ENCODE peak calls at places on chromosomes 13 and 19, in seven cellular contexts. Y is GM12878, P is hepatocyte, F is OCI-LY7, N is PC-3, Z is IMR-90, H is GM23338. Q is an unnamed sample.

GRCh38 chr13:75713852-75714251 is 77.7 kb downstream of the LMO7 start:
- DNase-seq in Y (no peak), P (no peak), F (no peak), N (no peak), Z (no peak), H (no peak), Q (no peak)

GRCh38 chr19:19171110-19171672 is 1.1 kb upstream of the MEF2B start:
- DNase-seq in Y (no peak), P (no peak), F (no peak), N (no peak), Z (no peak), H (no peak), Q (no peak)

GRCh38 chr13:28574617-28575142 is 79.8 kb upstream of the FLT1 start:
- DNase-seq in Y (peak), P (peak), F (peak), N (peak), Z (peak), H (no peak), Q (peak)

GRCh38 chr19:18225702-18226468 is at the start of gene PDE4C:
- DNase-seq in Y (no peak), P (no peak), F (no peak), N (no peak), Z (no peak), H (peak), Q (no peak)

GRCh38 chr19:31338069-31338767 is 11.0 kb downstream of the TSHZ3 start:
- DNase-seq in Y (no peak), P (peak), F (peak), N (no peak), Z (peak), H (peak), Q (peak)

GRCh38 chr19:10142701-10143375 is 23.1 kb upstream of the EIF3G start:
- DNase-seq in Y (no peak), P (no peak), F (no peak), N (no peak), Z (no peak), H (no peak), Q (no peak)

GRCh38 chr13:93473441-93474270 is 247.0 kb downstream of the GPC6 start:
- DNase-seq in Y (no peak), P (no peak), F (no peak), N (no peak), Z (peak), H (no peak), Q (peak)

GRCh38 chr19:720691-721160 is 12.0 kb downstream of the PALM start:
- DNase-seq in Y (no peak), P (no peak), F (no peak), N (no peak), Z (no peak), H (peak), Q (no peak)

GRCh38 chr13:47499358-47500150 is 501.5 kb downstream of the SUCLA2 start:
- DNase-seq in Y (no peak), P (peak), F (no peak), N (peak), Z (peak), H (no peak), Q (peak)

GRCh38 chr13:73945871-73946270 is 188.3 kb downstream of the KLF12 start:
- DNase-seq in Y (no peak), P (no peak), F (no peak), N (no peak), Z (no peak), H (peak), Q (peak)

GRCh38 chr13:77519808-77520207 is 15.7 kb upstream of the SCEL start:
- DNase-seq in Y (no peak), P (no peak), F (no peak), N (peak), Z (no peak), H (no peak), Q (no peak)

GRCh38 chr19:6233051-6233826 is 46.5 kb downstream of the MLLT1 start:
- DNase-seq in Y (no peak), P (no peak), F (no peak), N (no peak), Z (peak), H (no peak), Q (peak)

GRCh38 chr13:80524447-80525215 is 183.7 kb upstream of the SPRY2 start:
- DNase-seq in Y (no peak), P (no peak), F (no peak), N (no peak), Z (no peak), H (no peak), Q (peak)

GRCh38 chr19:35044317-35045117 is 3.0 kb downstream of the HPN start:
- DNase-seq in Y (no peak), P (peak), F (peak), N (peak), Z (peak), H (peak), Q (peak)

GRCh38 chr19:44539236-44539819 is 9.9 kb upstream of the CEACAM20 start:
- DNase-seq in Y (no peak), P (no peak), F (no peak), N (peak), Z (peak), H (no peak), Q (no peak)

GRCh38 chr19:38251564-38252051 is 4.6 kb downstream of the PPP1R14A start:
- DNase-seq in Y (no peak), P (peak), F (no peak), N (no peak), Z (no peak), H (peak), Q (peak)

GRCh38 chr13:46495647-46496046 is 57.3 kb upstream of the LRCH1 start:
- DNase-seq in Y (no peak), P (no peak), F (no peak), N (no peak), Z (no peak), H (no peak), Q (no peak)

GRCh38 chr13:30705672-30706071 is 29.7 kb upstream of the ALOX5AP start:
- DNase-seq in Y (no peak), P (peak), F (no peak), N (peak), Z (no peak), H (no peak), Q (no peak)

GRCh38 chr13:102817907-102818306 is 19.0 kb downstream of the BIVM start:
- DNase-seq in Y (no peak), P (no peak), F (no peak), N (no peak), Z (no peak), H (no peak), Q (peak)

GRCh38 chr13:112455476-112456059 is 79.4 kb downstream of the SPACA7 start:
- DNase-seq in Y (no peak), P (no peak), F (no peak), N (no peak), Z (no peak), H (no peak), Q (no peak)

GRCh38 chr13:114062754-114063153 is 69.7 kb downstream of the RASA3 start:
- DNase-seq in Y (no peak), P (no peak), F (no peak), N (no peak), Z (no peak), H (no peak), Q (no peak)

GRCh38 chr13:106990594-106990993 is 422.7 kb upstream of the ARGLU1 start:
- DNase-seq in Y (no peak), P (no peak), F (no peak), N (no peak), Z (peak), H (no peak), Q (peak)

GRCh38 chr13:80338781-80339577 is 1.9 kb downstream of the SPRY2 start:
- DNase-seq in Y (no peak), P (peak), F (no peak), N (peak), Z (peak), H (peak), Q (peak)

GRCh38 chr19:45469835-45470146 is 2.0 kb downstream of the FOSB start:
- DNase-seq in Y (no peak), P (no peak), F (peak), N (no peak), Z (no peak), H (peak), Q (no peak)

GRCh38 chr19:41214161-41214560 is 4.9 kb upstream of the AXL start:
- DNase-seq in Y (no peak), P (no peak), F (no peak), N (no peak), Z (no peak), H (no peak), Q (no peak)

GRCh38 chr13:29884671-29885424 is 34.4 kb upstream of the UBL3 start:
- DNase-seq in Y (no peak), P (no peak), F (no peak), N (no peak), Z (peak), H (peak), Q (peak)

GRCh38 chr19:11096210-11096841 is 7.1 kb downstream of the LDLR start:
- DNase-seq in Y (peak), P (no peak), F (no peak), N (peak), Z (peak), H (no peak), Q (peak)

GRCh38 chr19:35135389-35135909 is 590 bp upstream of the LGI4 start:
- DNase-seq in Y (no peak), P (peak), F (peak), N (peak), Z (peak), H (peak), Q (peak)

GRCh38 chr19:19900124-19900523 is 622 bp upstream of the ZNF93 start:
- DNase-seq in Y (no peak), P (peak), F (no peak), N (no peak), Z (peak), H (peak), Q (peak)

GRCh38 chr13:85536706-85537105 is 262.5 kb downstream of the SLITRK6 start:
- DNase-seq in Y (no peak), P (no peak), F (no peak), N (peak), Z (peak), H (no peak), Q (peak)

GRCh38 chr13:43153436-43154082 is 130.2 kb downstream of the DNAJC15 start:
- DNase-seq in Y (no peak), P (peak), F (no peak), N (peak), Z (peak), H (no peak), Q (peak)

GRCh38 chr13:48138270-48138669 is 43.4 kb upstream of the MED4 start:
- DNase-seq in Y (no peak), P (no peak), F (no peak), N (no peak), Z (no peak), H (no peak), Q (no peak)

GRCh38 chr19:1823539-1824251 is 11.6 kb upstream of the ATP8B3 start:
- DNase-seq in Y (no peak), P (no peak), F (no peak), N (no peak), Z (no peak), H (no peak), Q (no peak)

GRCh38 chr13:35824395-35824794 is 306.8 kb downstream of the DCLK1 start:
- DNase-seq in Y (no peak), P (no peak), F (no peak), N (no peak), Z (no peak), H (no peak), Q (no peak)

GRCh38 chr13:71320452-71320851 is 546.6 kb downstream of the DACH1 start:
- DNase-seq in Y (no peak), P (peak), F (peak), N (peak), Z (peak), H (peak), Q (peak)

GRCh38 chr19:13823256-13823655 is 28.0 kb downstream of the ZSWIM4 start:
- DNase-seq in Y (no peak), P (no peak), F (no peak), N (no peak), Z (no peak), H (no peak), Q (no peak)

GRCh38 chr19:4575267-4575793 is 15.8 kb upstream of the SEMA6B start:
- DNase-seq in Y (no peak), P (peak), F (no peak), N (peak), Z (peak), H (peak), Q (peak)

GRCh38 chr13:98365291-98365690 is 188.2 kb upstream of the RNF113B start:
- DNase-seq in Y (no peak), P (no peak), F (no peak), N (no peak), Z (no peak), H (no peak), Q (no peak)

GRCh38 chr13:110811751-110812110 is 98.2 kb downstream of the ING1 start:
- DNase-seq in Y (no peak), P (no peak), F (no peak), N (no peak), Z (no peak), H (no peak), Q (no peak)

GRCh38 chr13:110813646-110814624 is 100.4 kb downstream of the ING1 start:
- DNase-seq in Y (no peak), P (no peak), F (no peak), N (no peak), Z (no peak), H (no peak), Q (no peak)

GRCh38 chr13:110812111-110812868 is 98.8 kb downstream of the ING1 start:
- DNase-seq in Y (no peak), P (no peak), F (no peak), N (no peak), Z (no peak), H (peak), Q (peak)

GRCh38 chr13:110811008-110811720 is 97.7 kb downstream of the ING1 start:
- DNase-seq in Y (no peak), P (no peak), F (no peak), N (no peak), Z (no peak), H (no peak), Q (no peak)

GRCh38 chr13:110812869-110813645 is 99.6 kb downstream of the ING1 start:
- DNase-seq in Y (no peak), P (no peak), F (no peak), N (no peak), Z (no peak), H (no peak), Q (no peak)
- H2AFZ ChIP-seq in Y (no peak), P (no peak), F (no peak), N (no peak), Z (peak), H (peak), Q (no peak)

DNA sequence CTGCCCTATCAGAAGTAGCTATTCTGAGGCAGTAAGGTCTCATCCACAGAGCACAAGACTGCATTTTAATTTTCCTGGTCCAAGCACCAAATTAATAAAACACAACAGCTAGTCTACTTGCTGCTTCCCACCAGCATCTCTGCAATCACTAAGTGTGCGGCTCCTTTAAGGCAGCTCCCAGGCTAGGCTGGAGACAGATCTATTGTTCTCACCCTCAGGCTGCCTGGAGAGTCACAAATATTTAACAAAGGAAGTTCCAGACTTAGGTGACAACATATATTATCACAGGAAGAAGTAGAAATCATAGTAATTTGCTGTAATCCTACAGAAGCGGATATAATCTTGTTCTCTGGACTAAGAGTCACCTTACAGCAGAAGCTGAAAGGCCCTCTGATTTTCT is 2.2 kb upstream of the EID2 start:
- DNase-seq in Y (no peak), P (no peak), F (peak), N (no peak), Z (no peak), H (peak), Q (no peak)
- H2AFZ ChIP-seq in Y (peak), P (no peak), F (peak), N (no peak), Z (no peak), H (peak), Q (no peak)

DNA sequence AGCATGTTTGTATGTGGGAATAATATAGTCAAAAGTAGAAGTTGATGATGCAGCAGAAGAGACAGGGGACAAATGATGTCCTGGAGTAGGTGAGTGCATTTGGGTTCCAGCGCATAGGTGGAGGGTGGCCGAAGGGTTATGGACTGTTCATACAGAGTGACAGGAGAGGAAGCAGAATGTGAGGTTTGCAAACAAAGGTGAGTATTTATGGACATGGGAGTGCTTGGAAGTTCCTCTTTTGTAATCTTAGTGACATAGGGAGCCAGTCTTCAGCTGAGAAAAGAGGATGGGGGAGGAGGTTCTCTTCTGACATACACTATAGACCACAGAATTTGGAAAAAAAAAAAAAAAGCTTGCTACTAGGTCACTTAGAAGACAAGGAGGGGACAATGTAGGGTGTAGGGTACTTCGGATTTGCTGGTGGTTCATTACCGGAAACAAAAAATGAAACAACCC is 331.6 kb downstream of the DLEU7 start:
- DNase-seq in Y (peak), P (no peak), F (peak), N (no peak), Z (no peak), H (no peak), Q (no peak)
- H2AFZ ChIP-seq in Y (peak), P (peak), F (peak), N (peak), Z (peak), H (peak), Q (peak)

GRCh38 chr13:41271456-41272285 is 8.3 kb upstream of the MTRF1 start:
- DNase-seq in Y (peak), P (no peak), F (peak), N (no peak), Z (no peak), H (no peak), Q (no peak)
- H2AFZ ChIP-seq in Y (peak), P (no peak), F (peak), N (no peak), Z (no peak), H (peak), Q (no peak)